ENCODE peak calls at places on chromosome 2, in eight cellular contexts. H is transverse colon, U is spleen, F is BJ, Q is cardiac fibroblast, J is HCT116, L is hippocampal formation, N is RWPE1. R is an unnamed sample.

GRCh38 chr2:17800693-17801458 is 15.4 kb upstream of the MSGN1 start:
- DNase-seq in Q (no peak), J (no peak), L (no peak), N (no peak), U (no peak), F (no peak), H (peak), R (no peak)

GRCh38 chr2:111624401-111625156 is 259.4 kb downstream of the ANAPC1 start:
- DNase-seq in L (no peak), U (no peak), F (peak), J (no peak), N (peak), Q (peak), H (no peak), R (peak)

GRCh38 chr2:2573658-2574293 is 242.7 kb upstream of the MYT1L start:
- DNase-seq in U (peak), F (no peak), Q (peak), L (no peak), H (no peak), N (no peak), J (no peak), R (no peak)

GRCh38 chr2:109139002-109139401 is 10.0 kb downstream of the SH3RF3 start:
- DNase-seq in U (no peak), J (no peak), L (no peak), F (no peak), H (no peak), N (no peak), Q (no peak), R (no peak)

GRCh38 chr2:97664636-97664970 is 759 bp upstream of the ACTR1B start:
- DNase-seq in F (no peak), J (peak), N (no peak), Q (no peak), L (no peak), U (no peak), H (peak), R (no peak)

GRCh38 chr2:218375212-218375611 is 6.9 kb upstream of the SLC11A1 start:
- DNase-seq in F (peak), Q (peak), N (no peak), H (no peak), J (no peak), U (no peak), L (no peak), R (peak)

GRCh38 chr2:212076456-212076855 is 462.1 kb downstream of the ERBB4 start:
- DNase-seq in Q (no peak), H (no peak), L (no peak), U (no peak), F (no peak), N (no peak), J (no peak), R (no peak)

GRCh38 chr2:212912445-212913103 is 238.8 kb downstream of the IKZF2 start:
- DNase-seq in L (no peak), F (peak), N (peak), J (no peak), Q (peak), H (peak), U (no peak), R (peak)

GRCh38 chr2:42562474-42563144 is 5.8 kb upstream of the MTA3 start:
- DNase-seq in N (peak), U (no peak), Q (no peak), L (no peak), H (peak), J (no peak), F (no peak), R (no peak)

GRCh38 chr2:134375935-134376334 is 122.1 kb downstream of the MGAT5 start:
- DNase-seq in J (no peak), H (peak), L (peak), U (no peak), Q (peak), F (no peak), N (peak), R (no peak)

GRCh38 chr2:191276792-191277465 is 31.7 kb downstream of the MYO1B start:
- DNase-seq in L (no peak), Q (no peak), J (no peak), H (no peak), U (no peak), F (no peak), N (no peak), R (no peak)

GRCh38 chr2:58054264-58054663 is 7.7 kb downstream of the VRK2 start:
- DNase-seq in N (no peak), U (no peak), J (no peak), F (no peak), L (no peak), Q (peak), H (no peak), R (peak)

GRCh38 chr2:219079417-219079816 is 18.7 kb upstream of the IHH start:
- DNase-seq in L (no peak), U (no peak), H (peak), N (no peak), F (no peak), J (no peak), Q (peak), R (no peak)

GRCh38 chr2:239549711-239550265 is 149.0 kb upstream of the HDAC4 start:
- DNase-seq in N (no peak), L (no peak), J (no peak), H (no peak), Q (no peak), U (peak), F (no peak), R (no peak)

GRCh38 chr2:224222320-224222719 is 179.6 kb downstream of the FAM124B start:
- DNase-seq in H (no peak), Q (peak), J (no peak), L (no peak), N (no peak), U (no peak), F (no peak), R (no peak)

GRCh38 chr2:109133746-109134145 is 4.7 kb downstream of the SH3RF3 start:
- DNase-seq in H (no peak), J (no peak), N (no peak), U (no peak), L (no peak), Q (no peak), F (no peak), R (no peak)

GRCh38 chr2:151472966-151473365 is 63.3 kb downstream of the RIF1 start:
- DNase-seq in L (no peak), F (no peak), H (no peak), U (no peak), J (no peak), Q (no peak), N (no peak), R (no peak)

GRCh38 chr2:178681081-178681480 is 126.1 kb downstream of the TTN start:
- DNase-seq in H (no peak), U (no peak), L (no peak), J (no peak), Q (no peak), F (no peak), N (no peak), R (no peak)

GRCh38 chr2:19187323-19188020 is 171.0 kb downstream of the OSR1 start:
- DNase-seq in J (peak), H (no peak), N (peak), Q (peak), L (no peak), F (no peak), U (no peak), R (no peak)

GRCh38 chr2:6949009-6949351 is 31.8 kb downstream of the RNF144A start:
- DNase-seq in N (no peak), J (no peak), F (no peak), U (no peak), H (no peak), L (no peak), Q (no peak), R (no peak)

GRCh38 chr2:227238242-227239237 is 74.1 kb downstream of the COL4A3 start:
- DNase-seq in F (no peak), U (peak), L (peak), N (peak), Q (peak), H (peak), J (peak), R (no peak)